ENCODE peak calls at places on chromosomes 7 and 10, in nine cellular contexts. P, L, X, R, T, B, Q, K and U are unnamed samples.

GRCh38 chr7:141045126-141045841 is 28.6 kb upstream of the TMEM178B start:
- DNase-seq in L (no peak), K (no peak), T (no peak), P (no peak), R (no peak), Q (no peak), X (no peak), B (no peak), U (no peak)

GRCh38 chr10:49769692-49770091 is 7.6 kb upstream of the OGDHL start:
- DNase-seq in K (no peak), P (no peak), R (no peak), B (no peak), X (no peak), Q (no peak), L (no peak), T (no peak), U (no peak)

GRCh38 chr10:22655312-22655973 is 58.9 kb downstream of the PIP4K2A start:
- DNase-seq in P (peak; percentile 14), R (no peak), B (peak; percentile 81), Q (no peak), L (no peak), X (peak; percentile 36), K (peak; percentile 72), T (no peak), U (no peak)

GRCh38 chr10:35378547-35379210 is 42.4 kb downstream of the CCNY start:
- DNase-seq in T (peak; percentile 49), B (no peak), X (no peak), R (no peak), K (no peak), P (no peak), L (peak; percentile 12), Q (no peak), U (no peak)

GRCh38 chr7:149642579-149642978 is 130.8 kb downstream of the ZNF467 start:
- DNase-seq in R (peak; percentile 35), K (no peak), B (no peak), T (no peak), P (no peak), Q (peak; percentile 28), X (no peak), L (no peak), U (no peak)

GRCh38 chr7:46259947-46260346 is 338.9 kb upstream of the IGFBP3 start:
- DNase-seq in L (no peak), Q (no peak), R (no peak), B (no peak), K (no peak), X (no peak), T (no peak), P (no peak), U (no peak)

GRCh38 chr10:3090914-3091313 is 23.6 kb downstream of the PFKP start:
- DNase-seq in R (peak; percentile 67), K (peak; percentile 34), Q (peak; percentile 70), L (no peak), T (peak; percentile 79), P (peak; percentile 84), B (peak; percentile 48), X (peak; percentile 77), U (peak; percentile 58)

GRCh38 chr7:85866540-85866939 is 679.7 kb upstream of the SEMA3D start:
- DNase-seq in K (no peak), L (no peak), Q (no peak), R (no peak), X (no peak), P (no peak), B (no peak), T (no peak), U (peak; percentile 40)

GRCh38 chr10:35643151-35643975 is 1.3 kb upstream of the FZD8 start:
- DNase-seq in P (peak; percentile 36), L (peak; percentile 68), B (peak; percentile 56), R (peak; percentile 76), T (peak; percentile 89), K (peak; percentile 71), X (peak; percentile 32), Q (peak; percentile 79), U (no peak)

GRCh38 chr7:155361947-155362346 is 64.3 kb downstream of the INSIG1 start:
- DNase-seq in T (no peak), Q (no peak), L (no peak), X (no peak), B (no peak), K (no peak), P (no peak), R (no peak), U (peak; percentile 55)

GRCh38 chr7:150993511-150993910 is 2.7 kb downstream of the NOS3 start:
- DNase-seq in T (peak; percentile 79), X (no peak), P (no peak), R (peak; percentile 86), L (peak; percentile 79), K (no peak), Q (no peak), B (no peak), U (no peak)

GRCh38 chr7:92767427-92767826 is 68.9 kb downstream of the CDK6 start:
- DNase-seq in L (no peak), Q (no peak), R (no peak), P (no peak), T (no peak), X (no peak), K (no peak), B (peak; percentile 31), U (no peak)

GRCh38 chr10:36493511-36493880 is 631.9 kb upstream of the ANKRD30A start:
- DNase-seq in L (no peak), X (no peak), K (no peak), Q (no peak), T (no peak), B (peak; percentile 33), R (no peak), P (no peak), U (no peak)

GRCh38 chr7:70406419-70407189 is 725.3 kb upstream of the GALNT17 start:
- DNase-seq in R (no peak), K (peak; percentile 6), L (no peak), P (no peak), B (no peak), X (no peak), Q (no peak), T (no peak), U (no peak)

GRCh38 chr7:42247301-42247700 is 10.3 kb upstream of the GLI3 start:
- DNase-seq in K (peak; percentile 44), X (no peak), B (no peak), Q (no peak), P (no peak), T (no peak), L (no peak), R (no peak), U (no peak)
- TF ChIP-seq CTCF in K (no peak), X (no peak), B (no peak), Q (no peak), P (no peak), T (peak; percentile 10), L (no peak), R (peak; percentile 9), U (peak; percentile 72)

GRCh38 chr7:47475880-47476227 is 106.1 kb downstream of the TNS3 start:
- DNase-seq in Q (no peak), L (no peak), K (no peak), T (no peak), B (no peak), X (peak; percentile 57), R (no peak), P (no peak), U (no peak)

GRCh38 chr7:47474211-47474936 is 107.5 kb downstream of the TNS3 start:
- DNase-seq in L (no peak), Q (no peak), P (no peak), B (no peak), X (no peak), R (no peak), K (no peak), T (no peak), U (no peak)

GRCh38 chr7:47473499-47474210 is 108.3 kb downstream of the TNS3 start:
- DNase-seq in T (no peak), L (no peak), B (no peak), K (no peak), P (no peak), Q (no peak), X (no peak), R (no peak), U (no peak)

GRCh38 chr7:47477191-47478016 is 104.5 kb downstream of the TNS3 start:
- DNase-seq in B (no peak), K (no peak), Q (no peak), X (no peak), T (no peak), R (no peak), L (no peak), P (no peak), U (no peak)

DNA sequence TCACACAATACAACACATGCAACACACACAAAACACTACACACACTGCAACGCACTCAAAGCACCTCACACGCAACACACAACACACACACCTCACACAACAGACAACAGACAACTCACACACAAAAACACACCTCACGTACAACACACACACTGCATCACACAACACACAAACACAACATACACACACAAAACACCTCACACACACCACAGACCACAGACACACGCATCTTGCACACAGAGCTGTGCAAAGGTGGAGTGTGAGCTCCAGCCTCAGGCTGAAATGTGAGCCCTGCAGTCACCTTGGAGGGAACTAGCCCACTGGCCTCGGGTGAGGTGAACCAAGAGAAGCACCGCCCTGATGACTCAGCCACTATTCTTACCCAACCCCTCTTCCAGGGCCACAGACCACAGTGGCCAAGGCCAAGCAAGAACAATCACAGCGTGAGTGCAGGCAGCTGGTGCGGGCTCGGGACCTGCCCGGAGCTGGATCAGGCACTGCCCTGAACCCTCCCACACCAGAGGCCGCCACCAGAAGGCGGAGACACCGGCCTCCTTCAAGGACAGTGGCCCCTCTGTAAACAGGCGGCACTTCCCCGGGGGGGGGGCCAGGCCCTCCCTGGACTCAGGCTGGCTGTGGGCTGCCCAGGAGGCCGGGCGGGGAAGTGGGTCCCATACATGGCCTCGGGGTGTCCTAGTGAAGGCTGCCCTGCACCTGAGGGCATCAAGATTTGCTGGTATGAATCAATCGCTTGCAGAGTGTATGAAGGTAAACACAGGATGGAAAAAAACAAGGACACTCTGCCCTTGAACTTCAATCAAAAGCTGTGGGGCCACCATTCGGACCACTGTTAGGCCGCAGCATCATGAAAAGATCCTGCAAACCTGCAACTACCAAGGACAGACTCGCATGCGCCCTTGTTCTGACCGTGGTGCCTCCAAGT is 106.7 kb downstream of the TNS3 start:
- DNase-seq in R (peak; percentile 86), L (no peak), K (no peak), Q (peak; percentile 98), X (peak; percentile 97), B (peak; percentile 98), T (peak; percentile 90), P (peak; percentile 95), U (no peak)
- TF ChIP-seq CTCF in R (peak; percentile 26), L (no peak), K (no peak), Q (peak; percentile 54), X (no peak), B (peak; percentile 30), T (no peak), P (no peak), U (peak; percentile 57)

DNA sequence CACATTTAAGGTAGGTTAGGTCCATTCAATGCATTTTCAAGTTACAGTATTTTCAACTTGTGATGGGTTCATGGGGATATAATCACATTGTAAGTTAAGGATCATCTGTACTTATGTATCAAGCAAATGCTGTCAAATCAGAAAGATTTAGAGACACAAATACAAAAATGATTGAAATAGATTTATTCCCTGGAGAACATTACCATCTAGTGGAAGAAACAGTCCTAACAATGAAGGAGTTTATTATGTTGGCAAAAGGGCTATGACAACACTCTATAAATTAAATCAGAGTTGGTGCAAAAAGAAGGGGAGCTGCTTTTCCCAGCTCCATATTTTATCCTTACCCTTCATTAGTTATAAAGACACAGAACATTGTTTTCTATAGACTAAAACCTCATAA is 69.0 kb downstream of the PRSS58 start:
- DNase-seq in Q (no peak), X (no peak), K (peak; percentile 15), L (no peak), B (no peak), T (no peak), R (no peak), P (peak; percentile 7), U (no peak)
- TF ChIP-seq CTCF in Q (peak; percentile 43), X (no peak), K (peak; percentile 35), L (peak; percentile 60), B (no peak), T (peak; percentile 80), R (peak; percentile 32), P (peak; percentile 74), U (peak; percentile 89)

GRCh38 chr7:72183835-72184234 is 228.3 kb downstream of the CALN1 start:
- DNase-seq in B (no peak), L (peak; percentile 35), T (peak; percentile 52), R (no peak), Q (no peak), X (no peak), K (no peak), P (no peak), U (no peak)
- TF ChIP-seq CTCF in B (no peak), L (peak; percentile 73), T (peak; percentile 76), R (peak; percentile 31), Q (no peak), X (no peak), K (peak; percentile 19), P (no peak), U (peak; percentile 59)